ENCODE peak calls at places on chromosomes 13 and 19, in nine cellular contexts. O is ascending aorta, I is lower lobe of right lung, S is astrocyte of the spinal cord, P is HCT116, D is neural progenitor cell, F is BE2C, W is choroid plexus epithelial cell, V is psoas muscle. B is an unnamed sample.

GRCh38 chr13:80483157-80483556 is 142.2 kb upstream of the SPRY2 start:
- DNase-seq in O (no peak), D (no peak), V (no peak), W (no peak), I (no peak), F (no peak), P (no peak), S (no peak), B (no peak)

GRCh38 chr19:53958168-53958571 is 4.6 kb upstream of the CACNG8 start:
- DNase-seq in F (peak), P (no peak), D (peak), W (peak), O (no peak), V (no peak), S (no peak), I (no peak), B (no peak)

GRCh38 chr19:56829586-56829985 is 10.9 kb downstream of the PEG3 start:
- DNase-seq in P (no peak), F (no peak), D (no peak), S (no peak), O (no peak), I (no peak), W (no peak), V (no peak), B (no peak)

GRCh38 chr13:33053397-33054066 is 37.3 kb downstream of the KL start:
- DNase-seq in V (no peak), S (peak), D (no peak), F (no peak), W (peak), I (no peak), P (no peak), O (no peak), B (no peak)

GRCh38 chr13:21884299-21884878 is 213.5 kb downstream of the FGF9 start:
- DNase-seq in W (no peak), O (no peak), I (no peak), P (no peak), S (no peak), F (no peak), V (no peak), D (no peak), B (no peak)

GRCh38 chr19:44587863-44588752 is 25.3 kb upstream of the IGSF23 start:
- DNase-seq in V (no peak), W (peak), S (peak), F (no peak), P (peak), I (no peak), D (no peak), O (no peak), B (no peak)

GRCh38 chr13:102913924-102914628 is 68.2 kb downstream of the ERCC5 start:
- DNase-seq in S (peak), W (peak), P (no peak), D (no peak), O (no peak), F (no peak), I (no peak), V (no peak), B (no peak)

GRCh38 chr13:70568571-70568970 is 460.3 kb upstream of the KLHL1 start:
- DNase-seq in S (peak), W (peak), O (no peak), V (no peak), D (peak), P (peak), I (no peak), F (peak), B (no peak)

GRCh38 chr13:39377699-39378098 is 225.3 kb downstream of the LHFPL6 start:
- DNase-seq in F (no peak), W (no peak), S (no peak), O (no peak), V (no peak), P (no peak), I (no peak), D (no peak), B (no peak)

GRCh38 chr19:56314584-56315075 is at the start of gene ZSCAN5A:
- DNase-seq in P (peak), I (peak), S (peak), D (peak), F (peak), W (peak), O (peak), V (peak), B (peak)

GRCh38 chr19:14152713-14153112 is 16.3 kb upstream of the ASF1B start:
- DNase-seq in V (no peak), O (no peak), S (no peak), I (no peak), F (no peak), P (no peak), D (no peak), W (no peak), B (no peak)

GRCh38 chr13:94269557-94269956 is 209.9 kb downstream of the DCT start:
- DNase-seq in P (no peak), O (no peak), F (no peak), I (no peak), S (no peak), D (no peak), V (no peak), W (no peak), B (no peak)

GRCh38 chr13:44899967-44900366 is 89.3 kb downstream of the NUFIP1 start:
- DNase-seq in V (no peak), S (no peak), I (no peak), W (no peak), P (no peak), D (no peak), O (no peak), F (no peak), B (no peak)

GRCh38 chr19:57171551-57172081 is 4.3 kb upstream of the DUXA start:
- DNase-seq in I (peak), V (no peak), F (peak), S (peak), O (no peak), D (peak), P (no peak), W (peak), B (peak)

GRCh38 chr19:4534836-4535658 is at the start of gene PLIN5:
- DNase-seq in V (peak), S (peak), F (peak), W (peak), O (no peak), P (peak), D (peak), I (peak), B (peak)

GRCh38 chr13:64347662-64348061 is 2882.5 kb downstream of the PCDH9 start:
- DNase-seq in D (no peak), F (no peak), I (no peak), S (no peak), V (no peak), O (no peak), P (no peak), W (peak), B (no peak)

GRCh38 chr13:27918918-27919255 is 913 bp upstream of the PDX1 start:
- DNase-seq in V (no peak), P (no peak), I (no peak), F (no peak), D (no peak), W (no peak), S (no peak), O (no peak), B (no peak)

GRCh38 chr13:27918041-27918917 is 1.5 kb upstream of the PDX1 start:
- DNase-seq in P (no peak), F (no peak), O (no peak), W (no peak), V (no peak), I (no peak), S (no peak), D (peak), B (no peak)

GRCh38 chr13:27919934-27920676 is at the start of gene PDX1:
- DNase-seq in I (no peak), O (no peak), F (peak), D (peak), V (no peak), W (no peak), S (no peak), P (no peak), B (no peak)

GRCh38 chr13:27920677-27921420 is 1.0 kb downstream of the PDX1 start:
- DNase-seq in F (no peak), O (no peak), I (no peak), W (peak), P (no peak), S (no peak), D (peak), V (no peak), B (no peak)

DNA sequence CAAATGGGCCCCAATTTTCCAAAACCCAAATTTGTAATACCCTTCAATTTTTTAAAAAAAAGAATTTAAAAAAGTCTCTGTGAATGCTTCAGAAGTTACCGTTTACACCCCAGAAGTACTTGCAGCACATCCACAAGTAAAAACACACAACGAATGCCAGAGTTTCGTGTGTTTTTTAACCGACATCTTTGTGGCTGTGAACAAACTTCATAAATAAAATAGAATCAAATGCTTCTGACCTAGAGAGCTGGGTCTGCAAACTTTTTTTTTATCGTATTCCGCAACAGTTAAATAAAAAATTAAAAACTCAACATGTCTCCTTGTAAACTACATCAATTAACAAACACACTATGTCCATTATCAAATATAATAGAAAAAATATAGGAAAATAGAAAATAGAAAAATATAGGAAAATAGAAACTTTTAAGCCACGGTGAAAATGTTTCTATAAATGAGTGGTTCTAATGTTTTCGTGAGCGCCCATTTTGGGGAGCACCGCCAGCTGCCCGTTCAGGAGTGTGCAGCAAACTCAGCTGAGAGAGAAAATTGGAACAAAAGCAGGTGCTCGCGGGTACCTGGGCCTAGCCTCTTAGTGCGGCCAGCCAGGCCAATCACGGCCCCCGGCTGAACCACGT is 384 bp upstream of the PDX1 start:
- DNase-seq in O (no peak), V (no peak), F (no peak), P (peak), I (no peak), D (no peak), W (no peak), S (peak), B (no peak)
- H3K4me3 ChIP-seq in O (peak), V (peak), F (no peak), P (peak), I (peak), D (peak), W (no peak), S (no peak), B (peak)

DNA sequence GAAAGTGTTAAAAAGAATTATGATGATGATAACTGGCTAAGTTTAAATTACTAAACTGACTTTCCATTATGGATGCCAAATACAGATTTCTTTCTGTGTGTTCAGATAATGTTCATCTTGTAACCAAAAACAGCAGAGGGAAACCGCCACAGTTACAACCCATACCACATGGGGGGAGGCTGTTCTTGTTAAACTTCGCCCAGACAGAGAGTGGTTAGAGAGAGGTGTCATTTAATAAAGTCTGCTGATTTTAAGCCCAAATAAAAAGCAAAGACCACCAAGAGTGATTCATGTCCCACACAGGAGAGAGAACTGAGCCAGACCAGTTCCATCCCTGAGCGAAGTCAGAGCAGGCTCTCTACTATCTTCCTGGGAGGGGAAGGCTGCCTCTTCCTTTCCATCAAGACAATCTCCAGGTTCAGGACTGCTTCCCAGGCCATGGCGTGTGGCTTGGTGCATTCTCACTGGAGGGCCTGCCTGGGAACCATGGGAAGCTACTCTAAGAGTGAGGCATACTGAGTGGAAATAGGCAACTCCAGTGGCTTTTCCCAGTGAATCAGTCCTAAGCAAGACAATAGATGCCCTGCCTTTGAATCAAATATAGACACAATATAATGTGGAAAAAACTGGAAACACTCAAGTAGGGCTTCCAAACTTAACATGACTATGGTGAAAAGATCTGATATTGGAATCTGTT is 18.2 kb downstream of the EFNB2 start:
- DNase-seq in W (no peak), F (no peak), D (no peak), S (no peak), P (no peak), O (no peak), V (no peak), I (no peak), B (no peak)
- TF ChIP-seq CTCF in W (no peak), F (no peak), D (no peak), S (no peak), P (no peak), O (no peak), V (no peak), I (no peak), B (no peak)

DNA sequence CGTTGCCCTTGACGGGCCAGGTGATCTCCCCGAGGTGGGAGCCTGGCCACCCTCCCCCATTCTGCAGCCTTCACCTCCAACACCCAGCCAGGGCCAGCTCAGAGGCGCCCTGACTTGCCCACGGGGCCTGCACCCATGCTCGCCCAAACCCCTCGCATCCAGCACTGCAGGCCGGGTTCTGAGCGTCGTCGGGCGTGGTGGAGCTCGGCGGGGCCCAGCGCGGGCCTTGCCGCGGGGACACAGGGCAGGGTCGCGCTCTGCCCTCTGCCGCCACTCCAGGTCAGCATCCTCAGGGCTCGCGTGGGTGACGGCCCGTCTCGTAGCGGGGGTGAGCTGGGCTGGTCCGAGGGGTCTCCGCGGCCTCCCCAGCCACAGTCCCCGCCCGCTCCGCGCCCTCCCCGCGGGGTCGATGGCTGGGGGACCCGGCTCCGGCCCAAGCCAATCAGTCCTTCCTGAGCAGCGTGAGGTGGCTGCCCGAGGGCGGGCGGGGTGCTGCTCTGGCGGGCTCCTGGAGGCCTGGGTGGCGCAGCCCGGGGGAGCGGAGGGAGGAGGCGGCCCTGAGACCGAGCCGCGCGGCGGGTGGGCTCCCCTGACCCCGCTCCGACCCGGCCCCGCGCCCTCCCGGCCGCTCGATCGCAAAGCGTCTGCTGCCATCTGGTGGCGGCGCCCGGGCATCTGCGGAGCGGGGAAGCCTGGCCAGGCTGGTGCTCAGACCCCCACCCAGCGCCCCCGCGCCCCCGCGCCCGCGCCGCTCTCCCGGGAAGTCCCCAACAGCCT is 61.4 kb downstream of the CCNE1 start:
- DNase-seq in D (peak), F (peak), S (no peak), V (peak), W (peak), I (peak), P (no peak), O (no peak), B (peak)
- H3K4me3 ChIP-seq in D (peak), F (peak), S (no peak), V (peak), W (peak), I (peak), P (peak), O (peak), B (peak)

GRCh38 chr13:47959468-47960088 is 41.5 kb downstream of the SUCLA2 start:
- DNase-seq in W (no peak), F (no peak), O (no peak), S (no peak), P (no peak), V (no peak), D (no peak), I (no peak), B (no peak)

GRCh38 chr13:47962237-47962636 is 38.8 kb downstream of the SUCLA2 start:
- DNase-seq in D (no peak), S (no peak), P (no peak), F (no peak), V (no peak), W (no peak), O (no peak), I (no peak), B (no peak)

GRCh38 chr13:47964863-47965262 is 36.2 kb downstream of the SUCLA2 start:
- DNase-seq in I (no peak), D (no peak), V (no peak), P (no peak), W (peak), F (no peak), S (no peak), O (no peak), B (no peak)
- TF ChIP-seq CTCF in I (no peak), D (no peak), V (no peak), P (no peak), W (peak), F (no peak), S (peak), O (no peak), B (no peak)

DNA sequence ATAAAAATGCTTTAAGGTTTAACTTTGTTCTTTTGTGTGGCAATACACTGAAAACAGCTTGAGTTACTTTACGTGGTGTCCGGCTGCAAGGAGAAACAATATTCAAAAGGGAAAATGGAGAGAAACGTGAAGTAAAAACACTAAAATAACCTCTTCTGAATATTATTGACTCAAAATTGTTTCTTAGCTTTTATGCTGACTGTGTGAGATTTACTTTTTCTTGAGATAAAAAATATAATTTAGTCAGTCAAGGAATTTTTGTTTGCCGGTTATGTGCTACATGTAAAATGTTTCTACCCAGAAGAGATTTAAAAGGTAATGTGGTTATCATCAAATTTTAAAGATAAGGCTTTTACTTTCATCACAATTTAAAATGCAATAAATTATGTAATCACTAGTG is 200.6 kb upstream of the GPC6 start:
- DNase-seq in V (no peak), F (no peak), P (no peak), W (no peak), D (no peak), S (no peak), I (no peak), O (no peak), B (no peak)
- H3K4me3 ChIP-seq in V (no peak), F (no peak), P (no peak), W (no peak), D (no peak), S (no peak), I (no peak), O (no peak), B (no peak)

DNA sequence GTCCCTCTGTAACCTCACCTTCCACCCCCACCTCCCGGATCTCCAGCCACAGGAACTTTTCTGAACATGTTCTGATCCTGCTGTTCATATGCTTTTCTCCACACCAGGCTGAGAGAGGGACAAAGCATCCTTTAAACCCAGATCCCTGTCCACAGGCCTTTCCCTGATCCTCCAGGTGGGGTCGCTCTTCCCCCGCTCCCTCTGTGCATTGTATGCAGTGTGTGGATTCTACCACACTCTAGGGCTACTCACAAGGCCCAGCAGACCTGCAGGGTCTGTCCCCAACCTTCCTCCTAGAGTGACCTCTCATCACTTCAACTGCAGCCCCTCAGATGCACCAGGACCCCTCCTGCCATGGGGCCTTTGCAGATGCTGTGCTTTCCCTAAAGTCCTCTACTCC is 1200.6 kb downstream of the UQCRFS1 start:
- DNase-seq in D (peak), V (no peak), W (no peak), S (no peak), O (no peak), P (no peak), F (no peak), I (no peak), B (no peak)
- TF ChIP-seq CTCF in D (peak), V (no peak), W (no peak), S (no peak), O (no peak), P (no peak), F (no peak), I (no peak), B (peak)

B was measured in GM06990.